ENCODE peak calls at places on chromosomes 12 and 14, in seven cellular contexts. One of them, this sample, is unnamed.

GRCh38 chr12:118850244-118850825 is 131.0 kb upstream of the SRRM4 start:
- DNase-seq in Calu3: peak
- DNase-seq in HFFc6: no peak
- DNase-seq in upper lobe of right lung: no peak
- DNase-seq in iris pigment epithelial cell: no peak
- DNase-seq in A549: peak
- DNase-seq in non-pigmented ciliary epithelial cell: no peak
- DNase-seq in this sample: no peak

GRCh38 chr14:78104655-78105054 is 65.5 kb upstream of the NRXN3 start:
- DNase-seq in Calu3: no peak
- DNase-seq in HFFc6: no peak
- DNase-seq in upper lobe of right lung: no peak
- DNase-seq in iris pigment epithelial cell: no peak
- DNase-seq in A549: no peak
- DNase-seq in non-pigmented ciliary epithelial cell: no peak
- DNase-seq in this sample: no peak

GRCh38 chr12:8890313-8891084 is 23.8 kb upstream of the PHC1 start:
- DNase-seq in Calu3: peak
- DNase-seq in HFFc6: peak
- DNase-seq in upper lobe of right lung: no peak
- DNase-seq in iris pigment epithelial cell: peak
- DNase-seq in A549: peak
- DNase-seq in non-pigmented ciliary epithelial cell: no peak
- DNase-seq in this sample: peak

GRCh38 chr12:26426652-26427051 is 231.3 kb downstream of the SSPN start:
- DNase-seq in Calu3: no peak
- DNase-seq in HFFc6: no peak
- DNase-seq in upper lobe of right lung: no peak
- DNase-seq in iris pigment epithelial cell: no peak
- DNase-seq in A549: no peak
- DNase-seq in non-pigmented ciliary epithelial cell: no peak
- DNase-seq in this sample: no peak

GRCh38 chr12:65497645-65498044 is 219.2 kb downstream of the MSRB3 start:
- DNase-seq in Calu3: no peak
- DNase-seq in HFFc6: no peak
- DNase-seq in upper lobe of right lung: no peak
- DNase-seq in iris pigment epithelial cell: peak
- DNase-seq in A549: no peak
- DNase-seq in non-pigmented ciliary epithelial cell: no peak
- DNase-seq in this sample: no peak

GRCh38 chr14:94773017-94773681 is 3.2 kb upstream of the GSC start:
- DNase-seq in Calu3: no peak
- DNase-seq in HFFc6: no peak
- DNase-seq in upper lobe of right lung: no peak
- DNase-seq in iris pigment epithelial cell: no peak
- DNase-seq in A549: no peak
- DNase-seq in non-pigmented ciliary epithelial cell: no peak
- DNase-seq in this sample: no peak

GRCh38 chr12:94534761-94535613 is 75.3 kb upstream of the CEP83 start:
- DNase-seq in Calu3: no peak
- DNase-seq in HFFc6: no peak
- DNase-seq in upper lobe of right lung: no peak
- DNase-seq in iris pigment epithelial cell: no peak
- DNase-seq in A549: no peak
- DNase-seq in non-pigmented ciliary epithelial cell: no peak
- DNase-seq in this sample: no peak

GRCh38 chr12:46534442-46534841 is 161.9 kb upstream of the SLC38A2 start:
- DNase-seq in Calu3: no peak
- DNase-seq in HFFc6: no peak
- DNase-seq in upper lobe of right lung: no peak
- DNase-seq in iris pigment epithelial cell: no peak
- DNase-seq in A549: no peak
- DNase-seq in non-pigmented ciliary epithelial cell: no peak
- DNase-seq in this sample: no peak

GRCh38 chr12:54601841-54602240 is 13.4 kb upstream of the PPP1R1A start:
- DNase-seq in Calu3: no peak
- DNase-seq in HFFc6: no peak
- DNase-seq in upper lobe of right lung: no peak
- DNase-seq in iris pigment epithelial cell: peak
- DNase-seq in A549: no peak
- DNase-seq in non-pigmented ciliary epithelial cell: no peak
- DNase-seq in this sample: no peak

GRCh38 chr12:87836190-87836589 is 193.0 kb downstream of the C12orf50 start:
- DNase-seq in Calu3: no peak
- DNase-seq in HFFc6: no peak
- DNase-seq in upper lobe of right lung: no peak
- DNase-seq in iris pigment epithelial cell: no peak
- DNase-seq in A549: no peak
- DNase-seq in non-pigmented ciliary epithelial cell: no peak
- DNase-seq in this sample: no peak

GRCh38 chr12:47997321-47997720 is 7.0 kb downstream of the COL2A1 start:
- DNase-seq in Calu3: no peak
- DNase-seq in HFFc6: no peak
- DNase-seq in upper lobe of right lung: no peak
- DNase-seq in iris pigment epithelial cell: no peak
- DNase-seq in A549: no peak
- DNase-seq in non-pigmented ciliary epithelial cell: no peak
- DNase-seq in this sample: no peak

GRCh38 chr12:2785017-2785416 is 9.8 kb upstream of the FKBP4 start:
- DNase-seq in Calu3: no peak
- DNase-seq in HFFc6: no peak
- DNase-seq in upper lobe of right lung: no peak
- DNase-seq in iris pigment epithelial cell: no peak
- DNase-seq in A549: no peak
- DNase-seq in non-pigmented ciliary epithelial cell: no peak
- DNase-seq in this sample: no peak

GRCh38 chr12:14768823-14769405 is 34.4 kb downstream of the WBP11 start:
- DNase-seq in Calu3: no peak
- DNase-seq in HFFc6: no peak
- DNase-seq in upper lobe of right lung: no peak
- DNase-seq in iris pigment epithelial cell: peak
- DNase-seq in A549: no peak
- DNase-seq in non-pigmented ciliary epithelial cell: no peak
- DNase-seq in this sample: no peak

GRCh38 chr14:47821134-47821533 is 145.7 kb upstream of the MDGA2 start:
- DNase-seq in Calu3: no peak
- DNase-seq in HFFc6: no peak
- DNase-seq in upper lobe of right lung: no peak
- DNase-seq in iris pigment epithelial cell: no peak
- DNase-seq in A549: no peak
- DNase-seq in non-pigmented ciliary epithelial cell: no peak
- DNase-seq in this sample: no peak

GRCh38 chr14:63470877-63471565 is 72.2 kb downstream of the PPP2R5E start:
- DNase-seq in Calu3: no peak
- DNase-seq in HFFc6: peak
- DNase-seq in upper lobe of right lung: no peak
- DNase-seq in iris pigment epithelial cell: peak
- DNase-seq in A549: peak
- DNase-seq in non-pigmented ciliary epithelial cell: peak
- DNase-seq in this sample: peak

GRCh38 chr14:100944052-100944451 is 40.5 kb upstream of the RTL1 start:
- DNase-seq in Calu3: no peak
- DNase-seq in HFFc6: no peak
- DNase-seq in upper lobe of right lung: no peak
- DNase-seq in iris pigment epithelial cell: no peak
- DNase-seq in A549: no peak
- DNase-seq in non-pigmented ciliary epithelial cell: no peak
- DNase-seq in this sample: no peak

GRCh38 chr14:29741909-29742401 is 185.7 kb downstream of the PRKD1 start:
- DNase-seq in Calu3: no peak
- DNase-seq in HFFc6: peak
- DNase-seq in upper lobe of right lung: no peak
- DNase-seq in iris pigment epithelial cell: peak
- DNase-seq in A549: no peak
- DNase-seq in non-pigmented ciliary epithelial cell: no peak
- DNase-seq in this sample: no peak

GRCh38 chr12:108333898-108334699 is 5.0 kb downstream of the CMKLR1 start:
- DNase-seq in Calu3: no peak
- DNase-seq in HFFc6: no peak
- DNase-seq in upper lobe of right lung: no peak
- DNase-seq in iris pigment epithelial cell: peak
- DNase-seq in A549: no peak
- DNase-seq in non-pigmented ciliary epithelial cell: peak
- DNase-seq in this sample: peak

GRCh38 chr14:57560681-57561080 is 67.0 kb upstream of the CCDC198 start:
- DNase-seq in Calu3: no peak
- DNase-seq in HFFc6: no peak
- DNase-seq in upper lobe of right lung: no peak
- DNase-seq in iris pigment epithelial cell: no peak
- DNase-seq in A549: no peak
- DNase-seq in non-pigmented ciliary epithelial cell: no peak
- DNase-seq in this sample: no peak

GRCh38 chr12:76144253-76144564 is 59.7 kb upstream of the NAP1L1 start:
- DNase-seq in Calu3: peak
- DNase-seq in HFFc6: peak
- DNase-seq in upper lobe of right lung: no peak
- DNase-seq in iris pigment epithelial cell: peak
- DNase-seq in A549: no peak
- DNase-seq in non-pigmented ciliary epithelial cell: no peak
- DNase-seq in this sample: no peak

GRCh38 chr14:65222434-65222833 is 120.1 kb upstream of the MAX start:
- DNase-seq in Calu3: peak
- DNase-seq in HFFc6: peak
- DNase-seq in upper lobe of right lung: peak
- DNase-seq in iris pigment epithelial cell: peak
- DNase-seq in A549: no peak
- DNase-seq in non-pigmented ciliary epithelial cell: no peak
- DNase-seq in this sample: no peak

GRCh38 chr12:1845427-1845826 is 25.1 kb downstream of the LRTM2 start:
- DNase-seq in Calu3: no peak
- DNase-seq in HFFc6: no peak
- DNase-seq in upper lobe of right lung: peak
- DNase-seq in iris pigment epithelial cell: no peak
- DNase-seq in A549: no peak
- DNase-seq in non-pigmented ciliary epithelial cell: no peak
- DNase-seq in this sample: no peak

GRCh38 chr14:45426685-45427282 is 173.8 kb upstream of the MIS18BP1 start:
- DNase-seq in Calu3: peak
- DNase-seq in HFFc6: peak
- DNase-seq in upper lobe of right lung: no peak
- DNase-seq in iris pigment epithelial cell: peak
- DNase-seq in A549: peak
- DNase-seq in non-pigmented ciliary epithelial cell: peak
- DNase-seq in this sample: peak

GRCh38 chr12:53062977-53063707 is 13.3 kb downstream of the TNS2 start:
- DNase-seq in Calu3: no peak
- DNase-seq in HFFc6: no peak
- DNase-seq in upper lobe of right lung: peak
- DNase-seq in iris pigment epithelial cell: no peak
- DNase-seq in A549: no peak
- DNase-seq in non-pigmented ciliary epithelial cell: no peak
- DNase-seq in this sample: no peak

GRCh38 chr12:124680863-124681778 is 113.7 kb upstream of the NCOR2 start:
- DNase-seq in Calu3: peak
- DNase-seq in HFFc6: peak
- DNase-seq in upper lobe of right lung: no peak
- DNase-seq in iris pigment epithelial cell: peak
- DNase-seq in A549: peak
- DNase-seq in non-pigmented ciliary epithelial cell: peak
- DNase-seq in this sample: peak

GRCh38 chr14:36857842-36858445 is 196.3 kb downstream of the PAX9 start:
- DNase-seq in Calu3: no peak
- DNase-seq in HFFc6: no peak
- DNase-seq in upper lobe of right lung: no peak
- DNase-seq in iris pigment epithelial cell: no peak
- DNase-seq in A549: no peak
- DNase-seq in non-pigmented ciliary epithelial cell: no peak
- DNase-seq in this sample: no peak

GRCh38 chr14:67514650-67515385 is 18.3 kb upstream of the PLEKHH1 start:
- DNase-seq in Calu3: peak
- DNase-seq in HFFc6: no peak
- DNase-seq in upper lobe of right lung: peak
- DNase-seq in iris pigment epithelial cell: peak
- DNase-seq in A549: peak
- DNase-seq in non-pigmented ciliary epithelial cell: no peak
- DNase-seq in this sample: no peak

GRCh38 chr14:100237735-100238418 is 1.1 kb upstream of the YY1 start:
- DNase-seq in Calu3: peak
- DNase-seq in HFFc6: peak
- DNase-seq in upper lobe of right lung: peak
- DNase-seq in iris pigment epithelial cell: no peak
- DNase-seq in A549: peak
- DNase-seq in non-pigmented ciliary epithelial cell: no peak
- DNase-seq in this sample: no peak

GRCh38 chr14:101476931-101477553 is 84.3 kb upstream of the DIO3 start:
- DNase-seq in Calu3: peak
- DNase-seq in HFFc6: no peak
- DNase-seq in upper lobe of right lung: peak
- DNase-seq in iris pigment epithelial cell: peak
- DNase-seq in A549: peak
- DNase-seq in non-pigmented ciliary epithelial cell: no peak
- DNase-seq in this sample: no peak

GRCh38 chr14:60003991-60004390 is 84.0 kb downstream of the LRRC9 start:
- DNase-seq in Calu3: no peak
- DNase-seq in HFFc6: no peak
- DNase-seq in upper lobe of right lung: no peak
- DNase-seq in iris pigment epithelial cell: no peak
- DNase-seq in A549: no peak
- DNase-seq in non-pigmented ciliary epithelial cell: no peak
- DNase-seq in this sample: no peak

GRCh38 chr12:53098354-53098981 is 1.0 kb downstream of the IGFBP6 start:
- DNase-seq in Calu3: peak
- DNase-seq in HFFc6: peak
- DNase-seq in upper lobe of right lung: no peak
- DNase-seq in iris pigment epithelial cell: peak
- DNase-seq in A549: peak
- DNase-seq in non-pigmented ciliary epithelial cell: peak
- DNase-seq in this sample: peak

GRCh38 chr14:105854600-105855245 is 328.3 kb downstream of the TMEM121 start:
- DNase-seq in Calu3: no peak
- DNase-seq in HFFc6: no peak
- DNase-seq in upper lobe of right lung: no peak
- DNase-seq in iris pigment epithelial cell: no peak
- DNase-seq in A549: no peak
- DNase-seq in non-pigmented ciliary epithelial cell: no peak
- DNase-seq in this sample: no peak

This sample was measured in HS-5.